ENCODE peak calls at places on chromosome 9, in nine cellular contexts. One of them, this sample, is unnamed.

GRCh38 chr9:135992486-135993408 is 31.6 kb upstream of the UBAC1 start:
- DNase-seq in ovary: peak
- DNase-seq in adrenal gland: peak
- DNase-seq in IMR-90: peak
- DNase-seq in uterus: peak
- DNase-seq in A549: peak
- DNase-seq in NB4: peak
- DNase-seq in stomach: peak
- DNase-seq in suprapubic skin: peak
- DNase-seq in this sample: peak

GRCh38 chr9:68685770-68686169 is 19.3 kb upstream of the PIP5K1B start:
- DNase-seq in IMR-90: no peak
- DNase-seq in suprapubic skin: no peak
- DNase-seq in stomach: peak
- DNase-seq in uterus: no peak
- DNase-seq in A549: peak
- DNase-seq in NB4: peak
- DNase-seq in ovary: no peak
- DNase-seq in adrenal gland: no peak
- DNase-seq in this sample: no peak

GRCh38 chr9:71656496-71656895 is 111.8 kb downstream of the CEMIP2 start:
- DNase-seq in A549: no peak
- DNase-seq in suprapubic skin: no peak
- DNase-seq in IMR-90: no peak
- DNase-seq in NB4: no peak
- DNase-seq in stomach: no peak
- DNase-seq in uterus: no peak
- DNase-seq in adrenal gland: no peak
- DNase-seq in ovary: no peak
- DNase-seq in this sample: no peak

GRCh38 chr9:94918038-94918753 is 191.7 kb downstream of the AOPEP start:
- DNase-seq in ovary: no peak
- DNase-seq in adrenal gland: peak
- DNase-seq in stomach: no peak
- DNase-seq in NB4: peak
- DNase-seq in uterus: no peak
- DNase-seq in suprapubic skin: no peak
- DNase-seq in A549: peak
- DNase-seq in IMR-90: no peak
- DNase-seq in this sample: no peak

GRCh38 chr9:34591911-34592866 is 2.7 kb upstream of the CNTFR start:
- DNase-seq in uterus: no peak
- DNase-seq in suprapubic skin: no peak
- DNase-seq in stomach: no peak
- DNase-seq in adrenal gland: no peak
- DNase-seq in IMR-90: no peak
- DNase-seq in A549: no peak
- DNase-seq in ovary: no peak
- DNase-seq in NB4: peak
- DNase-seq in this sample: no peak

GRCh38 chr9:98391884-98392283 is 136.4 kb upstream of the TBC1D2 start:
- DNase-seq in IMR-90: no peak
- DNase-seq in ovary: no peak
- DNase-seq in A549: no peak
- DNase-seq in suprapubic skin: no peak
- DNase-seq in NB4: no peak
- DNase-seq in adrenal gland: no peak
- DNase-seq in uterus: no peak
- DNase-seq in stomach: no peak
- DNase-seq in this sample: no peak

GRCh38 chr9:89078860-89079259 is 87.6 kb downstream of the S1PR3 start:
- DNase-seq in ovary: no peak
- DNase-seq in suprapubic skin: no peak
- DNase-seq in NB4: no peak
- DNase-seq in adrenal gland: no peak
- DNase-seq in stomach: no peak
- DNase-seq in A549: no peak
- DNase-seq in uterus: no peak
- DNase-seq in IMR-90: peak
- DNase-seq in this sample: no peak

GRCh38 chr9:125755340-125755739 is 8.2 kb downstream of the PBX3 start:
- DNase-seq in adrenal gland: no peak
- DNase-seq in NB4: no peak
- DNase-seq in stomach: no peak
- DNase-seq in ovary: no peak
- DNase-seq in A549: no peak
- DNase-seq in suprapubic skin: no peak
- DNase-seq in IMR-90: no peak
- DNase-seq in uterus: no peak
- DNase-seq in this sample: no peak

GRCh38 chr9:36878161-36878560 is 155.9 kb downstream of the PAX5 start:
- DNase-seq in ovary: no peak
- DNase-seq in NB4: no peak
- DNase-seq in stomach: no peak
- DNase-seq in uterus: no peak
- DNase-seq in suprapubic skin: no peak
- DNase-seq in A549: no peak
- DNase-seq in adrenal gland: no peak
- DNase-seq in IMR-90: no peak
- DNase-seq in this sample: no peak

GRCh38 chr9:70398145-70398556 is 16.3 kb downstream of the KLF9 start:
- DNase-seq in ovary: no peak
- DNase-seq in suprapubic skin: no peak
- DNase-seq in adrenal gland: no peak
- DNase-seq in stomach: no peak
- DNase-seq in IMR-90: no peak
- DNase-seq in A549: no peak
- DNase-seq in uterus: no peak
- DNase-seq in NB4: peak
- DNase-seq in this sample: peak

GRCh38 chr9:113547501-113547900 is 84.0 kb downstream of the RGS3 start:
- DNase-seq in ovary: no peak
- DNase-seq in NB4: no peak
- DNase-seq in suprapubic skin: peak
- DNase-seq in A549: no peak
- DNase-seq in adrenal gland: no peak
- DNase-seq in stomach: no peak
- DNase-seq in uterus: no peak
- DNase-seq in IMR-90: no peak
- DNase-seq in this sample: no peak

GRCh38 chr9:3525088-3525835 is 539 bp downstream of the RFX3 start:
- DNase-seq in NB4: no peak
- DNase-seq in stomach: no peak
- DNase-seq in uterus: no peak
- DNase-seq in suprapubic skin: no peak
- DNase-seq in adrenal gland: no peak
- DNase-seq in ovary: peak
- DNase-seq in A549: peak
- DNase-seq in IMR-90: no peak
- DNase-seq in this sample: peak

GRCh38 chr9:129745186-129745585 is 7.7 kb downstream of the PTGES start:
- DNase-seq in stomach: no peak
- DNase-seq in NB4: no peak
- DNase-seq in suprapubic skin: no peak
- DNase-seq in uterus: no peak
- DNase-seq in A549: no peak
- DNase-seq in ovary: no peak
- DNase-seq in IMR-90: no peak
- DNase-seq in adrenal gland: no peak
- DNase-seq in this sample: no peak

GRCh38 chr9:116288658-116289057 is 135.1 kb downstream of the PAPPA start:
- DNase-seq in IMR-90: peak
- DNase-seq in stomach: no peak
- DNase-seq in suprapubic skin: no peak
- DNase-seq in A549: peak
- DNase-seq in adrenal gland: no peak
- DNase-seq in ovary: no peak
- DNase-seq in NB4: no peak
- DNase-seq in uterus: no peak
- DNase-seq in this sample: no peak
- TF ChIP-seq CTCF in IMR-90: no peak
- TF ChIP-seq CTCF in stomach: no peak
- TF ChIP-seq CTCF in suprapubic skin: no peak
- TF ChIP-seq CTCF in A549: no peak
- TF ChIP-seq CTCF in adrenal gland: no peak
- TF ChIP-seq CTCF in ovary: no peak
- TF ChIP-seq CTCF in NB4: no peak
- TF ChIP-seq CTCF in uterus: no peak
- TF ChIP-seq CTCF in this sample: no peak

DNA sequence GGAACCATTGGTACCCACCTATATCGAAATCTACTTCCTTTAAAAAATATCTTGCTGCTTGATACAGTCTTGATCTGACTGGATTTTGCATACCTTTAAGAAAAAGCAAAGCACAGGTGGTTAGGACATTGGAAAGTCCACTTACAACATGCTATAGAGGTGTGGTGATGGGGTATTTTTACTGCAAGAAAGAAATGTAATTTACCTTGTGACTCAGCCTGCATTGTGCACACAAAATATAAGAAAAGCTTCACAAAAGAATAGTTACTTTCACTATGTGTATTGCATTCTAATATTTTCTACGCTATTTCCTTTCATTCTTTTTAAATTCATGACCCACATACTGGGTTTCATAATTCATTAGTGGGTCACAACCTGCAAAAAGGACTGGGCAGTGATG is 236.2 kb upstream of the RASEF start:
- DNase-seq in uterus: no peak
- DNase-seq in ovary: no peak
- DNase-seq in adrenal gland: no peak
- DNase-seq in NB4: no peak
- DNase-seq in A549: no peak
- DNase-seq in IMR-90: no peak
- DNase-seq in suprapubic skin: no peak
- DNase-seq in stomach: no peak
- DNase-seq in this sample: no peak
- H3K4me3 ChIP-seq in uterus: no peak
- H3K4me3 ChIP-seq in ovary: no peak
- H3K4me3 ChIP-seq in adrenal gland: no peak
- H3K4me3 ChIP-seq in NB4: no peak
- H3K4me3 ChIP-seq in A549: no peak
- H3K4me3 ChIP-seq in IMR-90: no peak
- H3K4me3 ChIP-seq in suprapubic skin: no peak
- H3K4me3 ChIP-seq in stomach: no peak
- H3K4me3 ChIP-seq in this sample: no peak

GRCh38 chr9:22160235-22160634 is 151.1 kb upstream of the CDKN2B start:
- DNase-seq in uterus: no peak
- DNase-seq in adrenal gland: no peak
- DNase-seq in A549: no peak
- DNase-seq in stomach: no peak
- DNase-seq in IMR-90: peak
- DNase-seq in ovary: no peak
- DNase-seq in NB4: no peak
- DNase-seq in suprapubic skin: no peak
- DNase-seq in this sample: no peak

GRCh38 chr9:22157831-22158230 is 148.7 kb upstream of the CDKN2B start:
- DNase-seq in ovary: no peak
- DNase-seq in adrenal gland: no peak
- DNase-seq in stomach: no peak
- DNase-seq in NB4: no peak
- DNase-seq in A549: no peak
- DNase-seq in IMR-90: no peak
- DNase-seq in suprapubic skin: no peak
- DNase-seq in uterus: no peak
- DNase-seq in this sample: no peak

GRCh38 chr9:22158275-22158674 is 149.2 kb upstream of the CDKN2B start:
- DNase-seq in NB4: no peak
- DNase-seq in IMR-90: peak
- DNase-seq in stomach: no peak
- DNase-seq in suprapubic skin: no peak
- DNase-seq in adrenal gland: no peak
- DNase-seq in A549: peak
- DNase-seq in ovary: no peak
- DNase-seq in uterus: no peak
- DNase-seq in this sample: no peak

GRCh38 chr9:22159590-22159989 is 150.5 kb upstream of the CDKN2B start:
- DNase-seq in stomach: no peak
- DNase-seq in uterus: no peak
- DNase-seq in ovary: no peak
- DNase-seq in suprapubic skin: no peak
- DNase-seq in A549: no peak
- DNase-seq in IMR-90: no peak
- DNase-seq in NB4: no peak
- DNase-seq in adrenal gland: no peak
- DNase-seq in this sample: no peak

DNA sequence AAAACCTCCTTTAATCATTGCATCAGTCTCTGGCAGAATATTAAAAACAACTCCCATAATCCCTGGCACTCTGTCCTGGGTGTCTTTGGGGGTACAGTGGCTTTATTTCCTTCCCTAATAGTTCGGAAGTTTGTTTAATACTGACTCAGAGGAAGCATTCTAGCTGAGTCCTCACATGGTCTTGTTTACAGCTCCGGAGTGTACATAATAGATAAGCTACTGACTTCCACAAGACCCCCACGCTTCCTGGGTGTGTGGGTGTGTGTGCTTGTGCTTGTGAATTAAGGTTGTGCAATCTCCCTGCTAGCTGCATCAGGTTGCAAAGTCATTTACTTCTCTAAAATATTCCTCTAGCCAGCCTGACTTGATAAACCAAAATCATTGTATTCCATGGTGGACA is 149.9 kb upstream of the CDKN2B start:
- DNase-seq in IMR-90: peak
- DNase-seq in A549: peak
- DNase-seq in ovary: peak
- DNase-seq in NB4: no peak
- DNase-seq in suprapubic skin: peak
- DNase-seq in stomach: peak
- DNase-seq in uterus: peak
- DNase-seq in adrenal gland: peak
- DNase-seq in this sample: peak
- TF ChIP-seq POLR2A in IMR-90: no peak
- TF ChIP-seq POLR2A in A549: no peak
- TF ChIP-seq POLR2A in ovary: no peak
- TF ChIP-seq POLR2A in NB4: no peak
- TF ChIP-seq POLR2A in suprapubic skin: no peak
- TF ChIP-seq POLR2A in stomach: no peak
- TF ChIP-seq POLR2A in uterus: no peak
- TF ChIP-seq POLR2A in adrenal gland: no peak
- TF ChIP-seq POLR2A in this sample: no peak

DNA sequence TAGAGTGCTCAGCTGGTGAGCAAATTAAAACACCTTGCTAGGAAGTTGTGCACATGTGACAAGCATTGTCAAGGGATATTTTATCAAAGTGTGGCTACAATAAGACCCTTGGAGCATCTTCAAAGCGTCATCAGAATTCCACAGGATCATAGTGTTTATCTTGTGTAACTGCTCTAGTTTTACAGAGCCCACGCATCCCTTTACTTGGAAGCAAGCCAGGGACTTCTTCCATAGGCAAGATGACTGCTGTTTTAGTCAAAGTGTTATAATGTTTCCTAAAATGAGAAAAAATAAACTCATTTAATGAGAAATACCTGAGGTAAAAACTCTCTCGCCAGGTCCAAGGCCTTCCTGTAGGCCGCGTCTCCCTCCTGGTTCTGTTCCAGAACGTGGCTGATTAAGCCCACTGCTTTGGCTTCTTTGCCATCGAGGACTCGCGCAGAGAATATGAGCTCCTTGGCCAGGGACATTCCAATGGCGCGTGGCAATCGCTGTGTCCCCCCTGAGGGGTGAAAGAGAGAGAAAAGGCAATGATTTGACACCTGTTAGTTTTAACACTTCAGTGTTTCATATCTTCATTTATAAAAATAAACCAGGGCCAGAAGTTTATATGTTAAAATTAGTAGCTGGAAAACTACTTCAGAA is 141.1 kb downstream of the AUH start:
- DNase-seq in NB4: no peak
- DNase-seq in suprapubic skin: no peak
- DNase-seq in uterus: no peak
- DNase-seq in A549: no peak
- DNase-seq in stomach: no peak
- DNase-seq in ovary: no peak
- DNase-seq in IMR-90: peak
- DNase-seq in adrenal gland: no peak
- DNase-seq in this sample: no peak
- TF ChIP-seq CTCF in NB4: no peak
- TF ChIP-seq CTCF in suprapubic skin: no peak
- TF ChIP-seq CTCF in uterus: no peak
- TF ChIP-seq CTCF in A549: no peak
- TF ChIP-seq CTCF in stomach: no peak
- TF ChIP-seq CTCF in ovary: no peak
- TF ChIP-seq CTCF in IMR-90: no peak
- TF ChIP-seq CTCF in adrenal gland: no peak
- TF ChIP-seq CTCF in this sample: no peak

This sample was measured in lower leg skin.